ENCODE peak calls at places on chromosomes 3 and 15, in nine cellular contexts. V is suprapubic skin, M is neural progenitor cell, F is IMR-90, J is GDM1, C is HT1080, P is right atrium auricular region, D is Daoy, W is germinal center. B is an unnamed sample.

GRCh38 chr3:40652072-40652471 is 127.3 kb downstream of the ZNF621 start:
- DNase-seq in V (no peak), M (no peak), F (no peak), J (no peak), C (no peak), P (no peak), D (no peak), W (no peak), B (no peak)

GRCh38 chr15:74318376-74319137 is 48.9 kb downstream of the CYP11A1 start:
- DNase-seq in V (no peak), M (no peak), F (no peak), J (no peak), C (no peak), P (peak), D (peak), W (no peak), B (no peak)

GRCh38 chr15:87722941-87723691 is 533.4 kb downstream of the NTRK3 start:
- DNase-seq in V (no peak), M (peak), F (peak), J (no peak), C (peak), P (no peak), D (peak), W (no peak), B (peak)

GRCh38 chr15:31364301-31365031 is 37.8 kb downstream of the KLF13 start:
- DNase-seq in V (no peak), M (peak), F (no peak), J (no peak), C (no peak), P (no peak), D (no peak), W (no peak), B (no peak)

GRCh38 chr3:61032991-61033390 is 218.3 kb downstream of the FHIT start:
- DNase-seq in V (no peak), M (no peak), F (no peak), J (no peak), C (no peak), P (no peak), D (no peak), W (no peak), B (no peak)

GRCh38 chr3:111906667-111907066 is 47.6 kb downstream of the PHLDB2 start:
- DNase-seq in V (no peak), M (no peak), F (peak), J (no peak), C (no peak), P (no peak), D (peak), W (no peak), B (no peak)

GRCh38 chr3:155596614-155597013 is 148.3 kb downstream of the PLCH1 start:
- DNase-seq in V (no peak), M (no peak), F (no peak), J (no peak), C (no peak), P (no peak), D (no peak), W (no peak), B (no peak)

GRCh38 chr3:52546111-52546901 is 9.9 kb downstream of the UQCC5 start:
- DNase-seq in V (no peak), M (no peak), F (peak), J (no peak), C (no peak), P (no peak), D (no peak), W (no peak), B (no peak)

GRCh38 chr15:52143862-52144261 is 31.3 kb upstream of the BCL2L10 start:
- DNase-seq in V (no peak), M (no peak), F (peak), J (no peak), C (peak), P (no peak), D (peak), W (no peak), B (peak)

GRCh38 chr15:70741107-70741511 is 22.2 kb downstream of the UACA start:
- DNase-seq in V (no peak), M (no peak), F (peak), J (no peak), C (peak), P (peak), D (peak), W (no peak), B (peak)

GRCh38 chr3:147775411-147775810 is 366.2 kb downstream of the ZIC1 start:
- DNase-seq in V (no peak), M (no peak), F (no peak), J (no peak), C (no peak), P (no peak), D (no peak), W (no peak), B (no peak)

GRCh38 chr3:23546186-23546585 is 259.6 kb upstream of the UBE2E1 start:
- DNase-seq in V (no peak), M (no peak), F (no peak), J (no peak), C (no peak), P (no peak), D (no peak), W (no peak), B (no peak)

GRCh38 chr3:126671521-126671920 is 16.6 kb upstream of the TXNRD3 start:
- DNase-seq in V (no peak), M (no peak), F (no peak), J (no peak), C (no peak), P (no peak), D (no peak), W (no peak), B (no peak)

GRCh38 chr15:64464271-64465005 is 4.1 kb downstream of the ZNF609 start:
- DNase-seq in V (no peak), M (no peak), F (peak), J (no peak), C (no peak), P (no peak), D (no peak), W (no peak), B (no peak)

GRCh38 chr3:125337506-125337905 is 37.6 kb downstream of the ZNF148 start:
- DNase-seq in V (no peak), M (no peak), F (no peak), J (no peak), C (no peak), P (no peak), D (no peak), W (no peak), B (no peak)

GRCh38 chr15:58510715-58511465 is 79.1 kb downstream of the LIPC start:
- DNase-seq in V (no peak), M (no peak), F (peak), J (no peak), C (peak), P (no peak), D (no peak), W (no peak), B (peak)

GRCh38 chr3:66816110-66816761 is 181.9 kb upstream of the KBTBD8 start:
- DNase-seq in V (no peak), M (peak), F (peak), J (peak), C (peak), P (no peak), D (peak), W (peak), B (peak)

GRCh38 chr3:38397320-38397719 is 50.7 kb downstream of the XYLB start:
- DNase-seq in V (no peak), M (peak), F (peak), J (no peak), C (no peak), P (peak), D (no peak), W (no peak), B (peak)

GRCh38 chr3:187968883-187969580 is 184.9 kb upstream of the LPP start:
- DNase-seq in V (no peak), M (no peak), F (peak), J (no peak), C (no peak), P (no peak), D (no peak), W (no peak), B (peak)

GRCh38 chr15:72902245-72902928 is 118.8 kb upstream of the ADPGK start:
- DNase-seq in V (no peak), M (no peak), F (peak), J (no peak), C (no peak), P (peak), D (peak), W (no peak), B (no peak)

GRCh38 chr15:97992831-97993230 is 32.3 kb downstream of the ARRDC4 start:
- DNase-seq in V (no peak), M (no peak), F (no peak), J (no peak), C (no peak), P (no peak), D (no peak), W (no peak), B (no peak)

GRCh38 chr15:76060098-76060989 is 559 bp downstream of the TMEM266 start:
- DNase-seq in V (no peak), M (no peak), F (no peak), J (no peak), C (no peak), P (no peak), D (no peak), W (no peak), B (no peak)

GRCh38 chr3:50662408-50662807 is 12.3 kb upstream of the DOCK3 start:
- DNase-seq in V (no peak), M (no peak), F (no peak), J (no peak), C (no peak), P (no peak), D (no peak), W (no peak), B (no peak)

GRCh38 chr3:156160653-156161052 is 40.3 kb downstream of the KCNAB1 start:
- DNase-seq in V (no peak), M (no peak), F (no peak), J (no peak), C (no peak), P (no peak), D (peak), W (no peak), B (peak)

GRCh38 chr3:88141458-88142083 is 8.2 kb upstream of the C3orf38 start:
- DNase-seq in V (no peak), M (no peak), F (peak), J (no peak), C (peak), P (no peak), D (no peak), W (no peak), B (no peak)

GRCh38 chr3:55686720-55687254 is 199.7 kb upstream of the WNT5A start:
- DNase-seq in V (no peak), M (no peak), F (peak), J (no peak), C (peak), P (no peak), D (peak), W (no peak), B (no peak)

GRCh38 chr15:80325206-80325605 is 73.2 kb upstream of the CTXND1 start:
- DNase-seq in V (no peak), M (no peak), F (no peak), J (no peak), C (peak), P (no peak), D (peak), W (no peak), B (no peak)

GRCh38 chr15:67010898-67011619 is 54.3 kb upstream of the SMAD3 start:
- DNase-seq in V (no peak), M (peak), F (peak), J (no peak), C (no peak), P (no peak), D (peak), W (no peak), B (no peak)

GRCh38 chr3:153528473-153528872 is 366.4 kb downstream of the RAP2B start:
- DNase-seq in V (no peak), M (no peak), F (no peak), J (no peak), C (no peak), P (no peak), D (no peak), W (no peak), B (no peak)

GRCh38 chr15:69668963-69669362 is 216.3 kb downstream of the RPLP1 start:
- DNase-seq in V (no peak), M (no peak), F (no peak), J (peak), C (no peak), P (no peak), D (no peak), W (no peak), B (no peak)

GRCh38 chr15:67149859-67150824 is 84.7 kb downstream of the SMAD3 start:
- DNase-seq in V (no peak), M (peak), F (peak), J (no peak), C (peak), P (peak), D (peak), W (no peak), B (peak)

GRCh38 chr15:34886134-34886533 is 83.4 kb downstream of the AQR start:
- DNase-seq in V (no peak), M (no peak), F (peak), J (no peak), C (no peak), P (no peak), D (no peak), W (no peak), B (no peak)

GRCh38 chr3:51974277-51974962 is 444 bp upstream of the ABHD14A start:
- DNase-seq in V (no peak), M (no peak), F (no peak), J (no peak), C (no peak), P (no peak), D (no peak), W (no peak), B (no peak)

GRCh38 chr3:32840086-32840841 is 22.5 kb downstream of the TRIM71 start:
- DNase-seq in V (no peak), M (peak), F (no peak), J (no peak), C (no peak), P (no peak), D (no peak), W (no peak), B (no peak)

B was measured in kidney glomerular epithelial cell.